ENCODE peak calls at places on chromosome 13, in seven cellular contexts. T is dorsolateral prefrontal cortex; Y is NCI-H82; L is effector memory CD4-positive, alpha-beta T cell; R is lower leg skin; B is fibroblast of the aortic adventitia; N is activated CD8-positive, alpha-beta memory T cell treated with anti-CD3 and anti-CD28 coated beads, Interleukin-2, amount 50 U/mL, for 48 hours. Z is an unnamed sample.
A peak's percentile ranks its signal among the peaks of the same experiment; 100 is the strongest.

GRCh38 chr13:41694902-41695301 is 237.6 kb downstream of the RGCC start:
- DNase-seq in B (peak; percentile 97), R (no peak), T (no peak), Y (no peak), L (no peak), N (no peak), Z (peak; percentile 95)

GRCh38 chr13:26482451-26483197 is 74.9 kb upstream of the WASF3 start:
- DNase-seq in R (peak; percentile 86), N (peak; percentile 77), Y (peak; percentile 93), T (peak; percentile 39), B (peak; percentile 83), L (peak; percentile 42), Z (peak; percentile 69)

GRCh38 chr13:48750588-48751383 is 97.1 kb downstream of the CYSLTR2 start:
- DNase-seq in Y (no peak), L (no peak), R (no peak), N (no peak), T (no peak), B (peak; percentile 63), Z (peak; percentile 51)

GRCh38 chr13:62129000-62129551 is 713.4 kb upstream of the PCDH20 start:
- DNase-seq in T (no peak), N (no peak), R (no peak), L (no peak), B (no peak), Y (no peak), Z (no peak)

GRCh38 chr13:84972907-84973306 is 826.3 kb downstream of the SLITRK6 start:
- DNase-seq in Y (no peak), T (no peak), L (no peak), N (no peak), B (no peak), R (no peak), Z (no peak)

GRCh38 chr13:32726374-32727037 is 140.3 kb downstream of the PDS5B start:
- DNase-seq in T (no peak), B (no peak), L (no peak), N (no peak), R (no peak), Y (no peak), Z (no peak)

GRCh38 chr13:71218960-71219359 is 648.0 kb downstream of the DACH1 start:
- DNase-seq in N (no peak), T (no peak), R (no peak), L (no peak), Y (peak; percentile 83), B (no peak), Z (no peak)

GRCh38 chr13:19982447-19983043 is 24.0 kb downstream of the ZMYM2 start:
- DNase-seq in Y (no peak), B (no peak), R (no peak), L (no peak), T (no peak), N (no peak), Z (no peak)

GRCh38 chr13:98363326-98363725 is 186.3 kb upstream of the RNF113B start:
- DNase-seq in Y (no peak), B (no peak), N (no peak), T (no peak), L (no peak), R (no peak), Z (no peak)

GRCh38 chr13:113917523-113918371 is 53.9 kb upstream of the GAS6 start:
- DNase-seq in Y (no peak), L (no peak), N (peak; percentile 29), T (peak; percentile 14), B (no peak), R (peak; percentile 74), Z (no peak)

GRCh38 chr13:23268441-23268840 is 87.7 kb downstream of the SGCG start:
- DNase-seq in Y (no peak), N (no peak), T (no peak), L (no peak), R (no peak), B (no peak), Z (no peak)

GRCh38 chr13:105007166-105007808 is 1528.2 kb downstream of the EFNB2 start:
- DNase-seq in N (no peak), R (no peak), L (no peak), T (no peak), Y (no peak), B (no peak), Z (no peak)

GRCh38 chr13:102847272-102848234 is 1.7 kb downstream of the ERCC5 start:
- DNase-seq in R (no peak), N (no peak), T (no peak), B (peak; percentile 73), L (no peak), Y (peak; percentile 52), Z (peak; percentile 54)

GRCh38 chr13:47976325-47976724 is 24.7 kb downstream of the SUCLA2 start:
- DNase-seq in N (no peak), T (no peak), B (peak; percentile 26), R (no peak), L (no peak), Y (no peak), Z (peak; percentile 26)

GRCh38 chr13:45206340-45206739 is 5.5 kb upstream of the KCTD4 start:
- DNase-seq in Y (no peak), B (peak; percentile 92), N (no peak), R (no peak), L (no peak), T (no peak), Z (peak; percentile 93)

GRCh38 chr13:54029226-54029625 is 1000.6 kb downstream of the OLFM4 start:
- DNase-seq in T (no peak), Y (no peak), B (no peak), N (no peak), R (no peak), L (no peak), Z (no peak)

GRCh38 chr13:67369895-67370660 is 139.9 kb upstream of the PCDH9 start:
- DNase-seq in Y (no peak), N (no peak), T (no peak), R (no peak), B (peak; percentile 75), L (no peak), Z (peak; percentile 48)

GRCh38 chr13:66468656-66469055 is 761.5 kb downstream of the PCDH9 start:
- DNase-seq in R (no peak), Y (no peak), L (no peak), N (no peak), B (peak; percentile 12), T (no peak), Z (no peak)

GRCh38 chr13:49367640-49368431 is 76.0 kb downstream of the CAB39L start:
- DNase-seq in B (peak; percentile 49), T (no peak), L (no peak), R (no peak), N (no peak), Y (peak; percentile 88), Z (peak; percentile 66)

GRCh38 chr13:112903606-112904195 is 65.3 kb upstream of the MCF2L start:
- DNase-seq in L (no peak), Y (peak; percentile 35), B (no peak), R (peak; percentile 58), N (no peak), T (no peak), Z (no peak)

GRCh38 chr13:42333613-42334328 is 61.8 kb downstream of the AKAP11 start:
- DNase-seq in L (no peak), T (no peak), N (no peak), B (peak; percentile 71), R (no peak), Y (peak; percentile 65), Z (peak; percentile 9)

GRCh38 chr13:62747152-62747551 is 1331.5 kb upstream of the PCDH20 start:
- DNase-seq in R (no peak), B (no peak), T (no peak), N (no peak), L (no peak), Y (no peak), Z (no peak)